ENCODE peak calls at places on chromosomes 2 and 18, in five cellular contexts. A, U, O, M and W are unnamed samples.

GRCh38 chr2:8310557-8311455 is 371.1 kb upstream of the ID2 start:
- DNase-seq in U (no peak), O (no peak), M (peak; percentile 80), A (no peak), W (no peak)

GRCh38 chr2:97701851-97702465 is 11.4 kb upstream of the ZAP70 start:
- DNase-seq in A (no peak), M (no peak), U (no peak), O (no peak), W (no peak)

GRCh38 chr2:107412981-107413380 is 413.7 kb upstream of the RGPD4 start:
- DNase-seq in U (no peak), O (no peak), A (peak; percentile 11), M (no peak), W (no peak)

GRCh38 chr2:98469862-98470544 is 25.3 kb downstream of the INPP4A start:
- DNase-seq in O (no peak), U (no peak), M (no peak), A (no peak), W (no peak)

GRCh38 chr2:142165790-142166189 is 35.0 kb upstream of the LRP1B start:
- DNase-seq in U (no peak), O (no peak), M (no peak), A (peak; percentile 45), W (peak; percentile 27)

GRCh38 chr18:13501896-13502295 is 224.5 kb downstream of the FAM210A start:
- DNase-seq in U (no peak), O (no peak), A (no peak), M (no peak), W (no peak)

GRCh38 chr2:136225950-136226835 is 108.2 kb upstream of the CXCR4 start:
- DNase-seq in M (no peak), O (no peak), U (no peak), A (no peak), W (no peak)

GRCh38 chr2:181165199-181165868 is 184.9 kb downstream of the UBE2E3 start:
- DNase-seq in M (no peak), O (no peak), U (no peak), A (no peak), W (no peak)

GRCh38 chr2:152618188-152618564 is 99.1 kb downstream of the PRPF40A start:
- DNase-seq in A (no peak), U (no peak), M (no peak), O (no peak), W (no peak)

GRCh38 chr2:143607446-143608110 is 478.4 kb downstream of the ARHGAP15 start:
- DNase-seq in O (no peak), M (no peak), A (peak; percentile 31), U (no peak), W (no peak)

GRCh38 chr2:30798536-30798991 is 8.7 kb downstream of the CAPN13 start:
- DNase-seq in A (no peak), M (no peak), O (no peak), U (no peak), W (no peak)

GRCh38 chr2:69181806-69182427 is 168.9 kb downstream of the ANTXR1 start:
- DNase-seq in U (no peak), M (no peak), O (no peak), A (no peak), W (no peak)

GRCh38 chr18:51569561-51569960 is 372.1 kb upstream of the MEX3C start:
- DNase-seq in M (no peak), U (no peak), A (no peak), O (no peak), W (no peak)

GRCh38 chr18:6056171-6056932 is 161.0 kb upstream of the TMEM200C start:
- DNase-seq in O (no peak), U (no peak), A (peak; percentile 65), M (no peak), W (no peak)

GRCh38 chr2:62740221-62740620 is 34.7 kb downstream of the EHBP1 start:
- DNase-seq in A (no peak), U (no peak), M (no peak), O (no peak), W (no peak)

GRCh38 chr2:222281495-222281894 is 17.3 kb downstream of the PAX3 start:
- DNase-seq in M (no peak), U (no peak), A (no peak), O (no peak), W (no peak)

GRCh38 chr2:111663471-111663951 is 220.5 kb downstream of the ANAPC1 start:
- DNase-seq in O (no peak), A (peak; percentile 50), U (no peak), M (no peak), W (no peak)

GRCh38 chr18:70295633-70296188 is 6.9 kb downstream of the SOCS6 start:
- DNase-seq in U (no peak), O (no peak), A (no peak), M (no peak), W (no peak)

GRCh38 chr2:15189236-15189635 is 371.9 kb downstream of the NBAS start:
- DNase-seq in A (no peak), M (no peak), O (no peak), U (no peak), W (no peak)

GRCh38 chr2:212709287-212709686 is 170.7 kb upstream of the ERBB4 start:
- DNase-seq in O (no peak), U (no peak), A (no peak), M (no peak), W (no peak)

GRCh38 chr18:77067315-77068061 is 65.1 kb downstream of the MBP start:
- DNase-seq in M (peak; percentile 86), U (peak; percentile 58), A (peak; percentile 95), O (peak; percentile 62), W (peak; percentile 91)

GRCh38 chr2:229273384-229274338 is 2.6 kb upstream of the PID1 start:
- DNase-seq in M (peak; percentile 74), O (peak; percentile 74), A (peak; percentile 89), U (peak; percentile 24), W (peak; percentile 60)

GRCh38 chr2:212448698-212449097 is 89.9 kb downstream of the ERBB4 start:
- DNase-seq in A (no peak), U (no peak), O (no peak), M (no peak), W (no peak)

GRCh38 chr18:63158676-63159291 is 160.8 kb downstream of the BCL2 start:
- DNase-seq in U (no peak), M (no peak), O (no peak), A (no peak), W (no peak)

GRCh38 chr2:38113999-38114708 is 38.2 kb upstream of the CYP1B1 start:
- DNase-seq in A (peak; percentile 84), M (no peak), O (peak; percentile 45), U (no peak), W (no peak)

GRCh38 chr18:11121426-11121825 is 27.9 kb downstream of the PIEZO2 start:
- DNase-seq in U (no peak), O (no peak), A (no peak), M (no peak), W (no peak)

GRCh38 chr2:151716721-151717120 is 17.6 kb downstream of the NEB start:
- DNase-seq in A (no peak), O (no peak), U (no peak), M (no peak), W (no peak)

GRCh38 chr18:78957140-78957539 is 22.5 kb upstream of the SALL3 start:
- DNase-seq in O (no peak), M (no peak), A (no peak), U (no peak), W (no peak)

GRCh38 chr18:2627821-2628276 is 27.7 kb upstream of the SMCHD1 start:
- DNase-seq in U (no peak), O (no peak), M (no peak), A (no peak), W (no peak)

GRCh38 chr2:134365356-134365755 is 111.5 kb downstream of the MGAT5 start:
- DNase-seq in U (no peak), O (no peak), M (no peak), A (no peak), W (peak; percentile 20)

GRCh38 chr2:134361648-134362047 is 107.8 kb downstream of the MGAT5 start:
- DNase-seq in M (no peak), A (no peak), U (no peak), O (no peak), W (no peak)

GRCh38 chr2:134360750-134361487 is 107.0 kb downstream of the MGAT5 start:
- DNase-seq in U (peak; percentile 42), M (no peak), O (no peak), A (peak; percentile 25), W (no peak)

GRCh38 chr2:134362152-134362653 is 108.3 kb downstream of the MGAT5 start:
- DNase-seq in O (no peak), M (no peak), U (no peak), A (no peak), W (no peak)

GRCh38 chr2:134362751-134363150 is 108.9 kb downstream of the MGAT5 start:
- DNase-seq in M (no peak), A (no peak), O (no peak), U (no peak), W (no peak)
- TF ChIP-seq CTCF in M (no peak), A (no peak), O (no peak), U (no peak), W (no peak)

GRCh38 chr18:54679318-54680149 is 88.5 kb downstream of the DYNAP start:
- DNase-seq in U (no peak), O (no peak), A (peak; percentile 91), M (no peak), W (peak; percentile 46)
- TF ChIP-seq CTCF in U (peak; percentile 54), O (peak; percentile 63), A (peak; percentile 65), M (peak; percentile 50), W (peak; percentile 25)

GRCh38 chr18:14905979-14906378 is 158.0 kb downstream of the ANKRD30B start:
- DNase-seq in A (no peak), M (no peak), U (no peak), O (no peak), W (no peak)
- TF ChIP-seq CTCF in A (no peak), M (no peak), U (no peak), O (no peak), W (no peak)

GRCh38 chr2:19313553-19313952 is 44.9 kb downstream of the OSR1 start:
- DNase-seq in O (no peak), M (no peak), A (no peak), U (no peak), W (no peak)

DNA sequence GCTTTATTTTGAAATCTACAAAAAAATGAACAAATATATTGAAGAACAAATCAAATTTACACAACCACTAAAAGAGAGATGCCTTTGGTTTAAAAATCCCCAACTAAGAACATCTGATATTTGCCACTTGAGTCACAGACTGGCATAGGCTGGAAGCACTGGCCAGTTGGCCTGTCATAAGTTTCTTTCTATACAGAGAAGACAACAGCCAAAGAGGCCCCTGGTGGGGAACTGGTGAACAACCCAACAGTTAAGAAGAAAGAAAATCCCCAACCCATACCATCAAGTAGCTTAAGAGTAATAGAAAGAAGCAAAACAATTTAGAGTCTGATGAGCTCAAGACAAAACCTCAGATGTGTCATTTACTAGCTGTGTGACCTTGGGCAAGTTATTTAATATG is 45.5 kb downstream of the OSR1 start:
- DNase-seq in U (no peak), M (no peak), O (peak; percentile 31), A (peak; percentile 63), W (peak; percentile 23)
- TF ChIP-seq CTCF in U (peak; percentile 46), M (peak; percentile 32), O (peak; percentile 33), A (peak; percentile 54), W (no peak)

GRCh38 chr2:167331636-167332232 is 443.5 kb downstream of the XIRP2 start:
- DNase-seq in A (no peak), O (no peak), M (no peak), U (no peak), W (peak; percentile 27)
- TF ChIP-seq CTCF in A (peak; percentile 17), O (no peak), M (no peak), U (peak; percentile 21), W (peak; percentile 24)

GRCh38 chr2:236167297-236168109 is 683 bp downstream of the GBX2 start:
- DNase-seq in M (peak; percentile 61), O (no peak), U (no peak), A (peak; percentile 20), W (peak; percentile 53)
- TF ChIP-seq CTCF in M (no peak), O (no peak), U (peak; percentile 53), A (no peak), W (peak; percentile 31)